ENCODE peak calls at places on chromosomes 5 and 9, in nine cellular contexts. One of them, this sample, is unnamed.

GRCh38 chr9:131112374-131113159 is 12.8 kb upstream of the NUP214 start:
- DNase-seq in mesothelial cell of epicardium: no peak
- DNase-seq in cardiac muscle cell: no peak
- DNase-seq in body of pancreas: no peak
- DNase-seq in stromal cell of bone marrow: no peak
- DNase-seq in GM13976: peak
- DNase-seq in stimulated activated CD8-positive, alpha-beta memory T cell treated with anti-CD3 and anti-CD28 coated beads, Interleukin-15, amount 100 ng/mL, for 4 hours: no peak
- DNase-seq in omental fat pad: no peak
- DNase-seq in AG20443: peak
- DNase-seq in this sample: no peak

GRCh38 chr5:76144892-76145291 is 61.7 kb downstream of the SV2C start:
- DNase-seq in mesothelial cell of epicardium: no peak
- DNase-seq in cardiac muscle cell: no peak
- DNase-seq in body of pancreas: no peak
- DNase-seq in stromal cell of bone marrow: no peak
- DNase-seq in GM13976: no peak
- DNase-seq in stimulated activated CD8-positive, alpha-beta memory T cell treated with anti-CD3 and anti-CD28 coated beads, Interleukin-15, amount 100 ng/mL, for 4 hours: no peak
- DNase-seq in omental fat pad: no peak
- DNase-seq in AG20443: no peak
- DNase-seq in this sample: no peak

GRCh38 chr5:134568339-134568700 is 42.9 kb downstream of the JADE2 start:
- DNase-seq in mesothelial cell of epicardium: no peak
- DNase-seq in cardiac muscle cell: no peak
- DNase-seq in body of pancreas: no peak
- DNase-seq in stromal cell of bone marrow: no peak
- DNase-seq in GM13976: no peak
- DNase-seq in stimulated activated CD8-positive, alpha-beta memory T cell treated with anti-CD3 and anti-CD28 coated beads, Interleukin-15, amount 100 ng/mL, for 4 hours: no peak
- DNase-seq in omental fat pad: no peak
- DNase-seq in AG20443: no peak
- DNase-seq in this sample: no peak

GRCh38 chr5:109105631-109106267 is 304.0 kb downstream of the PJA2 start:
- DNase-seq in mesothelial cell of epicardium: no peak
- DNase-seq in cardiac muscle cell: peak
- DNase-seq in body of pancreas: no peak
- DNase-seq in stromal cell of bone marrow: peak
- DNase-seq in GM13976: no peak
- DNase-seq in stimulated activated CD8-positive, alpha-beta memory T cell treated with anti-CD3 and anti-CD28 coated beads, Interleukin-15, amount 100 ng/mL, for 4 hours: no peak
- DNase-seq in omental fat pad: no peak
- DNase-seq in AG20443: peak
- DNase-seq in this sample: peak

GRCh38 chr9:72588336-72588735 is 66.9 kb downstream of the TMC1 start:
- DNase-seq in mesothelial cell of epicardium: no peak
- DNase-seq in cardiac muscle cell: peak
- DNase-seq in body of pancreas: peak
- DNase-seq in stromal cell of bone marrow: no peak
- DNase-seq in GM13976: no peak
- DNase-seq in stimulated activated CD8-positive, alpha-beta memory T cell treated with anti-CD3 and anti-CD28 coated beads, Interleukin-15, amount 100 ng/mL, for 4 hours: no peak
- DNase-seq in omental fat pad: no peak
- DNase-seq in AG20443: no peak
- DNase-seq in this sample: no peak

GRCh38 chr5:81242906-81243436 is 9.8 kb downstream of the CKMT2 start:
- DNase-seq in mesothelial cell of epicardium: no peak
- DNase-seq in cardiac muscle cell: peak
- DNase-seq in body of pancreas: no peak
- DNase-seq in stromal cell of bone marrow: no peak
- DNase-seq in GM13976: no peak
- DNase-seq in stimulated activated CD8-positive, alpha-beta memory T cell treated with anti-CD3 and anti-CD28 coated beads, Interleukin-15, amount 100 ng/mL, for 4 hours: no peak
- DNase-seq in omental fat pad: no peak
- DNase-seq in AG20443: no peak
- DNase-seq in this sample: no peak

GRCh38 chr5:158380661-158381060 is 521.7 kb upstream of the CLINT1 start:
- DNase-seq in mesothelial cell of epicardium: no peak
- DNase-seq in cardiac muscle cell: no peak
- DNase-seq in body of pancreas: no peak
- DNase-seq in stromal cell of bone marrow: no peak
- DNase-seq in GM13976: no peak
- DNase-seq in stimulated activated CD8-positive, alpha-beta memory T cell treated with anti-CD3 and anti-CD28 coated beads, Interleukin-15, amount 100 ng/mL, for 4 hours: no peak
- DNase-seq in omental fat pad: no peak
- DNase-seq in AG20443: no peak
- DNase-seq in this sample: no peak

GRCh38 chr9:37430841-37431597 is 8.5 kb downstream of the GRHPR start:
- DNase-seq in mesothelial cell of epicardium: no peak
- DNase-seq in cardiac muscle cell: peak
- DNase-seq in body of pancreas: peak
- DNase-seq in stromal cell of bone marrow: no peak
- DNase-seq in GM13976: no peak
- DNase-seq in stimulated activated CD8-positive, alpha-beta memory T cell treated with anti-CD3 and anti-CD28 coated beads, Interleukin-15, amount 100 ng/mL, for 4 hours: no peak
- DNase-seq in omental fat pad: no peak
- DNase-seq in AG20443: peak
- DNase-seq in this sample: no peak

GRCh38 chr9:119365291-119366027 is 3.8 kb downstream of the BRINP1 start:
- DNase-seq in mesothelial cell of epicardium: no peak
- DNase-seq in cardiac muscle cell: peak
- DNase-seq in body of pancreas: no peak
- DNase-seq in stromal cell of bone marrow: peak
- DNase-seq in GM13976: no peak
- DNase-seq in stimulated activated CD8-positive, alpha-beta memory T cell treated with anti-CD3 and anti-CD28 coated beads, Interleukin-15, amount 100 ng/mL, for 4 hours: no peak
- DNase-seq in omental fat pad: no peak
- DNase-seq in AG20443: peak
- DNase-seq in this sample: no peak

GRCh38 chr9:93268551-93269314 is 84.8 kb downstream of the WNK2 start:
- DNase-seq in mesothelial cell of epicardium: no peak
- DNase-seq in cardiac muscle cell: no peak
- DNase-seq in body of pancreas: peak
- DNase-seq in stromal cell of bone marrow: no peak
- DNase-seq in GM13976: peak
- DNase-seq in stimulated activated CD8-positive, alpha-beta memory T cell treated with anti-CD3 and anti-CD28 coated beads, Interleukin-15, amount 100 ng/mL, for 4 hours: no peak
- DNase-seq in omental fat pad: no peak
- DNase-seq in AG20443: peak
- DNase-seq in this sample: no peak

GRCh38 chr5:142516732-142517131 is 169.2 kb downstream of the FGF1 start:
- DNase-seq in mesothelial cell of epicardium: no peak
- DNase-seq in cardiac muscle cell: no peak
- DNase-seq in body of pancreas: no peak
- DNase-seq in stromal cell of bone marrow: no peak
- DNase-seq in GM13976: no peak
- DNase-seq in stimulated activated CD8-positive, alpha-beta memory T cell treated with anti-CD3 and anti-CD28 coated beads, Interleukin-15, amount 100 ng/mL, for 4 hours: no peak
- DNase-seq in omental fat pad: no peak
- DNase-seq in AG20443: no peak
- DNase-seq in this sample: no peak

GRCh38 chr9:94922691-94923107 is 196.2 kb downstream of the AOPEP start:
- DNase-seq in mesothelial cell of epicardium: no peak
- DNase-seq in cardiac muscle cell: peak
- DNase-seq in body of pancreas: no peak
- DNase-seq in stromal cell of bone marrow: no peak
- DNase-seq in GM13976: no peak
- DNase-seq in stimulated activated CD8-positive, alpha-beta memory T cell treated with anti-CD3 and anti-CD28 coated beads, Interleukin-15, amount 100 ng/mL, for 4 hours: no peak
- DNase-seq in omental fat pad: no peak
- DNase-seq in AG20443: peak
- DNase-seq in this sample: no peak

GRCh38 chr9:93565089-93565488 is 11.3 kb upstream of the PHF2 start:
- DNase-seq in mesothelial cell of epicardium: no peak
- DNase-seq in cardiac muscle cell: no peak
- DNase-seq in body of pancreas: no peak
- DNase-seq in stromal cell of bone marrow: no peak
- DNase-seq in GM13976: no peak
- DNase-seq in stimulated activated CD8-positive, alpha-beta memory T cell treated with anti-CD3 and anti-CD28 coated beads, Interleukin-15, amount 100 ng/mL, for 4 hours: no peak
- DNase-seq in omental fat pad: no peak
- DNase-seq in AG20443: no peak
- DNase-seq in this sample: no peak

GRCh38 chr9:77935974-77936373 is 95.6 kb downstream of the GNAQ start:
- DNase-seq in mesothelial cell of epicardium: no peak
- DNase-seq in cardiac muscle cell: no peak
- DNase-seq in body of pancreas: no peak
- DNase-seq in stromal cell of bone marrow: no peak
- DNase-seq in GM13976: peak
- DNase-seq in stimulated activated CD8-positive, alpha-beta memory T cell treated with anti-CD3 and anti-CD28 coated beads, Interleukin-15, amount 100 ng/mL, for 4 hours: no peak
- DNase-seq in omental fat pad: no peak
- DNase-seq in AG20443: no peak
- DNase-seq in this sample: no peak

GRCh38 chr5:90221947-90222346 is 187.6 kb downstream of the CETN3 start:
- DNase-seq in mesothelial cell of epicardium: no peak
- DNase-seq in cardiac muscle cell: no peak
- DNase-seq in body of pancreas: no peak
- DNase-seq in stromal cell of bone marrow: no peak
- DNase-seq in GM13976: no peak
- DNase-seq in stimulated activated CD8-positive, alpha-beta memory T cell treated with anti-CD3 and anti-CD28 coated beads, Interleukin-15, amount 100 ng/mL, for 4 hours: no peak
- DNase-seq in omental fat pad: no peak
- DNase-seq in AG20443: no peak
- DNase-seq in this sample: no peak

GRCh38 chr5:57551974-57552537 is 69.4 kb upstream of the ACTBL2 start:
- DNase-seq in mesothelial cell of epicardium: no peak
- DNase-seq in cardiac muscle cell: peak
- DNase-seq in body of pancreas: no peak
- DNase-seq in stromal cell of bone marrow: no peak
- DNase-seq in GM13976: no peak
- DNase-seq in stimulated activated CD8-positive, alpha-beta memory T cell treated with anti-CD3 and anti-CD28 coated beads, Interleukin-15, amount 100 ng/mL, for 4 hours: no peak
- DNase-seq in omental fat pad: no peak
- DNase-seq in AG20443: no peak
- DNase-seq in this sample: no peak

GRCh38 chr5:133611357-133612020 is 852 bp downstream of the FSTL4 start:
- DNase-seq in mesothelial cell of epicardium: no peak
- DNase-seq in cardiac muscle cell: no peak
- DNase-seq in body of pancreas: peak
- DNase-seq in stromal cell of bone marrow: no peak
- DNase-seq in GM13976: no peak
- DNase-seq in stimulated activated CD8-positive, alpha-beta memory T cell treated with anti-CD3 and anti-CD28 coated beads, Interleukin-15, amount 100 ng/mL, for 4 hours: no peak
- DNase-seq in omental fat pad: no peak
- DNase-seq in AG20443: no peak
- DNase-seq in this sample: no peak

This sample was measured in GM04504.